ENCODE peak calls at places on chromosome 3, in nine cellular contexts. X, O, H, E, N, J, F, Y and A are unnamed samples.

GRCh38 chr3:179348325-179349013 is 960 bp downstream of the MFN1 start:
- DNase-seq in X (no peak), O (peak; percentile 2), H (no peak), E (no peak), N (no peak), J (no peak), F (no peak), Y (no peak), A (no peak)

GRCh38 chr3:13346481-13347389 is 73.4 kb downstream of the NUP210 start:
- DNase-seq in X (peak; percentile 27), O (peak; percentile 42), H (peak; percentile 42), E (no peak), N (peak; percentile 72), J (no peak), F (no peak), Y (peak; percentile 83), A (no peak)

GRCh38 chr3:69051796-69052566 is at the start of gene TMF1:
- DNase-seq in X (peak; percentile 98), O (peak; percentile 95), H (peak; percentile 98), E (peak; percentile 99), N (peak; percentile 97), J (peak; percentile 99), F (peak; percentile 98), Y (peak; percentile 99), A (no peak)

GRCh38 chr3:178719036-178719635 is 182.9 kb downstream of the KCNMB2 start:
- DNase-seq in X (no peak), O (peak; percentile 15), H (no peak), E (peak; percentile 57), N (no peak), J (no peak), F (no peak), Y (no peak), A (no peak)

GRCh38 chr3:70832035-70832795 is 519.8 kb upstream of the MDFIC2 start:
- DNase-seq in X (peak; percentile 44), O (no peak), H (peak; percentile 62), E (peak; percentile 88), N (no peak), J (no peak), F (peak; percentile 93), Y (no peak), A (no peak)

GRCh38 chr3:23950303-23950702 is 5.2 kb downstream of the NR1D2 start:
- DNase-seq in X (no peak), O (no peak), H (no peak), E (no peak), N (no peak), J (no peak), F (no peak), Y (no peak), A (no peak)

GRCh38 chr3:39019299-39019698 is 32.4 kb downstream of the SCN11A start:
- DNase-seq in X (no peak), O (no peak), H (no peak), E (no peak), N (no peak), J (no peak), F (no peak), Y (no peak), A (no peak)

GRCh38 chr3:138786788-138787276 is 47.9 kb downstream of the PIK3CB start:
- DNase-seq in X (no peak), O (no peak), H (no peak), E (peak; percentile 89), N (no peak), J (peak; percentile 55), F (peak; percentile 64), Y (no peak), A (no peak)

GRCh38 chr3:161273589-161274218 is 52.6 kb downstream of the NMD3 start:
- DNase-seq in X (no peak), O (peak; percentile 47), H (no peak), E (peak; percentile 66), N (peak; percentile 5), J (peak; percentile 27), F (peak; percentile 35), Y (peak; percentile 47), A (no peak)

GRCh38 chr3:37125195-37125594 is 49.2 kb downstream of the LRRFIP2 start:
- DNase-seq in X (no peak), O (no peak), H (no peak), E (no peak), N (no peak), J (no peak), F (no peak), Y (no peak), A (no peak)

GRCh38 chr3:171256445-171257250 is 203.6 kb downstream of the TNIK start:
- DNase-seq in X (no peak), O (no peak), H (no peak), E (no peak), N (no peak), J (no peak), F (peak; percentile 29), Y (no peak), A (no peak)

GRCh38 chr3:148227534-148227933 is 470.2 kb upstream of the AGTR1 start:
- DNase-seq in X (no peak), O (no peak), H (no peak), E (peak; percentile 11), N (no peak), J (peak; percentile 39), F (peak; percentile 53), Y (no peak), A (no peak)

GRCh38 chr3:176766862-176767261 is 430.4 kb downstream of the TBL1XR1 start:
- DNase-seq in X (no peak), O (no peak), H (peak; percentile 23), E (no peak), N (no peak), J (no peak), F (peak; percentile 46), Y (no peak), A (no peak)

GRCh38 chr3:155352900-155353490 is 59.5 kb upstream of the STRIT1 start:
- DNase-seq in X (no peak), O (peak; percentile 70), H (no peak), E (peak; percentile 50), N (no peak), J (no peak), F (peak; percentile 29), Y (no peak), A (no peak)

GRCh38 chr3:144073698-144074097 is 102.1 kb downstream of the DIPK2A start:
- DNase-seq in X (no peak), O (no peak), H (no peak), E (no peak), N (no peak), J (no peak), F (no peak), Y (no peak), A (no peak)

GRCh38 chr3:77835916-77836315 is 796.0 kb downstream of the ROBO2 start:
- DNase-seq in X (no peak), O (no peak), H (no peak), E (no peak), N (no peak), J (no peak), F (no peak), Y (no peak), A (no peak)

GRCh38 chr3:39138804-39139415 is 14.5 kb downstream of the CSRNP1 start:
- DNase-seq in X (peak; percentile 60), O (no peak), H (peak; percentile 65), E (peak; percentile 57), N (no peak), J (no peak), F (peak; percentile 51), Y (peak; percentile 24), A (no peak)

GRCh38 chr3:112786881-112787625 is 59.6 kb downstream of the CD200R1L start:
- DNase-seq in X (no peak), O (no peak), H (no peak), E (peak; percentile 35), N (no peak), J (no peak), F (peak; percentile 37), Y (no peak), A (no peak)

GRCh38 chr3:107268461-107268860 is 108.8 kb upstream of the CCDC54 start:
- DNase-seq in X (no peak), O (no peak), H (no peak), E (no peak), N (no peak), J (no peak), F (no peak), Y (no peak), A (peak; percentile 38)

GRCh38 chr3:181715601-181716340 is 4.0 kb downstream of the SOX2 start:
- DNase-seq in X (no peak), O (peak; percentile 76), H (no peak), E (no peak), N (no peak), J (no peak), F (peak; percentile 74), Y (no peak), A (no peak)
- H3K27ac ChIP-seq in X (no peak overlapping the region), O (peak overlapping the region; percentile 86), H (no peak overlapping the region), E (no peak overlapping the region), N (no peak overlapping the region), J (no peak overlapping the region), F (no peak overlapping the region), Y (no peak overlapping the region), A (peak overlapping the region; percentile 82)

GRCh38 chr3:127547761-127548605 is 42.5 kb downstream of the TPRA1 start:
- DNase-seq in X (peak; percentile 74), O (peak; percentile 77), H (peak; percentile 81), E (peak; percentile 76), N (peak; percentile 71), J (peak; percentile 26), F (peak; percentile 56), Y (peak; percentile 80), A (peak; percentile 66)
- H3K27ac ChIP-seq in X (peak overlapping the region; percentile 78), O (no peak overlapping the region), H (peak overlapping the region; percentile 89), E (no peak overlapping the region), N (no peak overlapping the region), J (no peak overlapping the region), F (no peak overlapping the region), Y (no peak overlapping the region), A (no peak overlapping the region)

GRCh38 chr3:50242778-50243551 is 7.0 kb downstream of the GNAI2 start:
- DNase-seq in X (peak; percentile 82), O (no peak), H (peak; percentile 84), E (peak; percentile 80), N (no peak), J (peak; percentile 79), F (peak; percentile 76), Y (no peak), A (no peak)
- H3K27ac ChIP-seq in X (peak overlapping the region; percentile 98), O (peak overlapping the region; percentile 47), H (peak overlapping the region; percentile 99), E (peak overlapping the region; percentile 38), N (peak overlapping the region; percentile 80), J (peak overlapping the region; percentile 74), F (peak overlapping the region; percentile 52), Y (peak overlapping the region; percentile 47), A (peak overlapping the region; percentile 80)

GRCh38 chr3:100040446-100040845 is 73.9 kb downstream of the FILIP1L start:
- DNase-seq in X (peak; percentile 57), O (no peak), H (peak; percentile 61), E (peak; percentile 61), N (no peak), J (no peak), F (peak; percentile 68), Y (no peak), A (no peak)
- H3K27ac ChIP-seq in X (peak overlapping the region; percentile 87), O (no peak overlapping the region), H (peak overlapping the region; percentile 88), E (no peak overlapping the region), N (no peak overlapping the region), J (peak overlapping the region; percentile 94), F (peak overlapping the region; percentile 86), Y (no peak overlapping the region), A (no peak overlapping the region)

GRCh38 chr3:127043041-127043641 is 60.2 kb downstream of the PLXNA1 start:
- DNase-seq in X (no peak), O (no peak), H (no peak), E (no peak), N (no peak), J (no peak), F (peak; percentile 50), Y (peak; percentile 46), A (no peak)
- H3K27ac ChIP-seq in X (no peak overlapping the region), O (no peak overlapping the region), H (no peak overlapping the region), E (no peak overlapping the region), N (no peak overlapping the region), J (no peak overlapping the region), F (no peak overlapping the region), Y (no peak overlapping the region), A (no peak overlapping the region)